ENCODE peak calls at places on chromosome 9, in six cellular contexts. X, Q, A, U, O and S are unnamed samples.

GRCh38 chr9:37528652-37529072 is 42.9 kb downstream of the POLR1E start:
- DNase-seq in X (no peak), Q (no peak), A (no peak), U (no peak), O (no peak), S (no peak)

GRCh38 chr9:98811051-98811650 is 3.7 kb downstream of the GALNT12 start:
- DNase-seq in X (no peak), Q (peak; percentile 93), A (no peak), U (no peak), O (no peak), S (no peak)

GRCh38 chr9:134548185-134548584 is 93.4 kb upstream of the COL5A1 start:
- DNase-seq in X (no peak), Q (no peak), A (no peak), U (no peak), O (no peak), S (no peak)

GRCh38 chr9:7656648-7657047 is 142.9 kb downstream of the DMAC1 start:
- DNase-seq in X (no peak), Q (no peak), A (no peak), U (peak; percentile 6), O (no peak), S (no peak)

GRCh38 chr9:104903609-104904008 is 24.3 kb downstream of the ABCA1 start:
- DNase-seq in X (no peak), Q (peak; percentile 46), A (no peak), U (no peak), O (no peak), S (no peak)

GRCh38 chr9:126836216-126836615 is 24.2 kb upstream of the ZBTB34 start:
- DNase-seq in X (no peak), Q (no peak), A (no peak), U (peak; percentile 27), O (no peak), S (no peak)

GRCh38 chr9:135372501-135373008 is 107.0 kb upstream of the PPP1R26 start:
- DNase-seq in X (no peak), Q (no peak), A (no peak), U (no peak), O (no peak), S (no peak)

GRCh38 chr9:134247918-134248631 is 78.2 kb upstream of the RXRA start:
- DNase-seq in X (no peak), Q (no peak), A (no peak), U (no peak), O (no peak), S (no peak)

GRCh38 chr9:10678790-10679189 is 66.0 kb upstream of the PTPRD start:
- DNase-seq in X (no peak), Q (no peak), A (no peak), U (no peak), O (no peak), S (no peak)

GRCh38 chr9:138042146-138042545 is 164.6 kb downstream of the CACNA1B start:
- DNase-seq in X (no peak), Q (no peak), A (peak; percentile 8), U (no peak), O (peak; percentile 11), S (no peak)

GRCh38 chr9:96129698-96130097 is 172.3 kb downstream of the HSD17B3 start:
- DNase-seq in X (peak; percentile 90), Q (no peak), A (no peak), U (no peak), O (no peak), S (no peak)

GRCh38 chr9:10678010-10678409 is 65.2 kb upstream of the PTPRD start:
- DNase-seq in X (no peak), Q (no peak), A (no peak), U (no peak), O (no peak), S (no peak)

GRCh38 chr9:134637696-134638502 is 3.7 kb upstream of the COL5A1 start:
- DNase-seq in X (no peak), Q (no peak), A (no peak), U (peak; percentile 14), O (no peak), S (no peak)

GRCh38 chr9:36319183-36319582 is 60.9 kb upstream of the GNE start:
- DNase-seq in X (no peak), Q (no peak), A (no peak), U (no peak), O (no peak), S (no peak)

GRCh38 chr9:115923903-115924668 is 229.5 kb upstream of the PAPPA start:
- DNase-seq in X (no peak), Q (peak; percentile 97), A (no peak), U (no peak), O (no peak), S (no peak)

GRCh38 chr9:121895836-121896544 is 197.1 kb downstream of the TTLL11 start:
- DNase-seq in X (peak; percentile 34), Q (peak; percentile 49), A (peak; percentile 80), U (peak; percentile 55), O (no peak), S (no peak)

GRCh38 chr9:86424246-86424891 is 70.2 kb upstream of the TUT7 start:
- DNase-seq in X (no peak), Q (peak; percentile 55), A (no peak), U (no peak), O (no peak), S (no peak)

GRCh38 chr9:14007199-14007769 is 306.7 kb downstream of the NFIB start:
- DNase-seq in X (no peak), Q (no peak), A (no peak), U (no peak), O (no peak), S (no peak)

GRCh38 chr9:98994226-98995058 is 50.7 kb downstream of the COL15A1 start:
- DNase-seq in X (no peak), Q (no peak), A (no peak), U (no peak), O (no peak), S (no peak)

GRCh38 chr9:135110416-135110815 is 22.9 kb downstream of the OLFM1 start:
- DNase-seq in X (no peak), Q (no peak), A (no peak), U (no peak), O (no peak), S (no peak)

GRCh38 chr9:106797299-106797698 is 65.7 kb upstream of the ZNF462 start:
- DNase-seq in X (no peak), Q (peak; percentile 23), A (no peak), U (peak; percentile 39), O (no peak), S (no peak)

GRCh38 chr9:71349218-71349617 is 227.8 kb upstream of the TRPM3 start:
- DNase-seq in X (no peak), Q (peak; percentile 8), A (no peak), U (no peak), O (no peak), S (no peak)

GRCh38 chr9:117247271-117247670 is 167.6 kb downstream of the ASTN2 start:
- DNase-seq in X (peak; percentile 45), Q (no peak), A (no peak), U (peak; percentile 12), O (no peak), S (no peak)

GRCh38 chr9:104774831-104775573 is 11.1 kb downstream of the NIPSNAP3B start:
- DNase-seq in X (no peak), Q (no peak), A (no peak), U (no peak), O (no peak), S (no peak)

GRCh38 chr9:112051812-112052211 is 123.3 kb downstream of the SUSD1 start:
- DNase-seq in X (no peak), Q (peak; percentile 46), A (no peak), U (no peak), O (no peak), S (no peak)

GRCh38 chr9:115604831-115605483 is 487.0 kb upstream of the TNC start:
- DNase-seq in X (no peak), Q (peak; percentile 98), A (no peak), U (no peak), O (no peak), S (no peak)

GRCh38 chr9:72476617-72477375 is 44.6 kb upstream of the TMC1 start:
- DNase-seq in X (no peak), Q (peak; percentile 88), A (no peak), U (peak; percentile 18), O (no peak), S (no peak)

GRCh38 chr9:530681-531080 is 310.8 kb upstream of the DMRT1 start:
- DNase-seq in X (no peak), Q (peak; percentile 12), A (no peak), U (peak; percentile 21), O (no peak), S (no peak)

GRCh38 chr9:124658165-124659017 is 112.7 kb downstream of the NR6A1 start:
- DNase-seq in X (peak; percentile 87), Q (peak; percentile 88), A (peak; percentile 55), U (peak; percentile 87), O (peak; percentile 69), S (peak; percentile 39)

GRCh38 chr9:136742640-136743391 is at the start of gene LCN10:
- DNase-seq in X (peak; percentile 79), Q (no peak), A (no peak), U (peak; percentile 81), O (no peak), S (peak; percentile 75)
- TF ChIP-seq CTCF in X (peak; percentile 57), Q (peak; percentile 20), A (no peak), U (peak; percentile 52), O (no peak), S (peak; percentile 85)

DNA sequence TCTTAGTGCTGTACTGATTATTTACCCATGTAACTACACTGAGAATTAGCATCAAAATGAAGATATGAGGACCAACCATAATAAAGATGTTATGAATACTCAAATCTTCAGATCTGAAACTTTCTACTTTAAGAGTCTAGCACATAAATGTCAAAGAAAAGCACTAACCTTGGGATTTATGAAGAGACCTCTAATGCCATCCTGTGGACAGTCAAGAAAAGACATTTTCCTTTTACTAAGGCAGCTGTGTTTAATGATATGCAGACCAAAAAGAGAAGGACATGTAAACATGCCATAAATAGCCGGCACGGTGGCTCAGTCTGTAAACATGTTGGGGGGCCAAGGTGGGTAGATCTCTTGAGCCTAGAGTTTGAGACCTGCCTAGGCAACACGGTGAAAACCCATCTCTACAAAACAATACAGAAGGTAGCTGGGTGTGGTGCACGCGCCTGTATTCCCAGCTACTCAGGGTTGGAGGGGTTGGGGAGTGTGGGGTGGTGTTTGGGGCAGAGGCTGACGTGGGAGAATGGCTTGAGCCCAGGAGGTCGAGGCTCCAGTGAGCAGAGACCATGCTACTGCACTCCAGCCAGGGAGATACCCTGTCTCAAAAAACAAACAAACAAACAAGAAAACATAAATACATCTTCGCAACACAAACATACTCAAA is 266.9 kb upstream of the TYRP1 start:
- DNase-seq in X (peak; percentile 38), Q (peak; percentile 49), A (no peak), U (no peak), O (no peak), S (no peak)
- TF ChIP-seq CTCF in X (peak; percentile 59), Q (no peak), A (no peak), U (peak; percentile 41), O (no peak), S (peak; percentile 56)

DNA sequence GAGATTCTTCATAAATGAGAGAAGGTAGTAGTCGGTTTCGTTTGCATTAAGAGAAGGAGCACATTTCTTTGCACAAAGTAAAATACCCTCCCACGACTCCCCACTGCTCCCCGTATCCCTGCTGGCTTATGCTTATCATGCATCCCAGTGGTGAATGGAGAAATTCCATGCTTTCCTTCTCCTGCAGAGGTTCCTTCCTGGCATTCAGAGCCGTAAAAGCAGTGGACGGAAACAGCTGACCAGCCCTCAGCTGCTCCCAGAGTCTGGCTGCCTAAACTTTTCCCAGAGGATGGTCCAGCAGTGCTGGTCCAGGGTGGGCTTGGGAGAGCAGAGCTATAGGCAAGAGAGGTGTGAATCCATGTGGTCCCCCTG is 93.1 kb downstream of the C9orf152 start:
- DNase-seq in X (no peak), Q (peak; percentile 38), A (no peak), U (no peak), O (no peak), S (no peak)
- TF ChIP-seq CTCF in X (no peak), Q (no peak), A (no peak), U (no peak), O (no peak), S (no peak)

GRCh38 chr9:31996331-31996730 is 388.1 kb upstream of the ACO1 start:
- DNase-seq in X (peak; percentile 18), Q (no peak), A (no peak), U (no peak), O (no peak), S (no peak)
- TF ChIP-seq CTCF in X (peak; percentile 36), Q (no peak), A (no peak), U (no peak), O (no peak), S (peak; percentile 13)